ENCODE peak calls at places on chromosomes 11 and 22, in five cellular contexts. One of them, this sample, is unnamed.

GRCh38 chr11:75773595-75774353 is 5.2 kb downstream of the DGAT2 start:
- DNase-seq in iPS-NIHi11: no peak
- DNase-seq in activated CD8-positive, alpha-beta T cell treated with anti-CD3 and anti-CD28 coated beads for 36 hours: peak; percentile 44
- DNase-seq in naive thymus-derived CD8-positive, alpha-beta T cell: no peak
- DNase-seq in mesendoderm: no peak
- DNase-seq in this sample: no peak

GRCh38 chr11:120717623-120718022 is 206.1 kb downstream of the GRIK4 start:
- DNase-seq in iPS-NIHi11: no peak
- DNase-seq in activated CD8-positive, alpha-beta T cell treated with anti-CD3 and anti-CD28 coated beads for 36 hours: no peak
- DNase-seq in naive thymus-derived CD8-positive, alpha-beta T cell: no peak
- DNase-seq in mesendoderm: no peak
- DNase-seq in this sample: no peak

GRCh38 chr11:11620251-11620965 is 1.4 kb downstream of the GALNT18 start:
- DNase-seq in iPS-NIHi11: peak; percentile 50
- DNase-seq in activated CD8-positive, alpha-beta T cell treated with anti-CD3 and anti-CD28 coated beads for 36 hours: peak; percentile 20
- DNase-seq in naive thymus-derived CD8-positive, alpha-beta T cell: no peak
- DNase-seq in mesendoderm: peak; percentile 51
- DNase-seq in this sample: no peak

GRCh38 chr22:39181778-39182177 is 29.3 kb upstream of the CBX7 start:
- DNase-seq in iPS-NIHi11: no peak
- DNase-seq in activated CD8-positive, alpha-beta T cell treated with anti-CD3 and anti-CD28 coated beads for 36 hours: no peak
- DNase-seq in naive thymus-derived CD8-positive, alpha-beta T cell: no peak
- DNase-seq in mesendoderm: no peak
- DNase-seq in this sample: no peak

GRCh38 chr11:13073119-13073981 is 64.2 kb downstream of the RASSF10 start:
- DNase-seq in iPS-NIHi11: no peak
- DNase-seq in activated CD8-positive, alpha-beta T cell treated with anti-CD3 and anti-CD28 coated beads for 36 hours: no peak
- DNase-seq in naive thymus-derived CD8-positive, alpha-beta T cell: no peak
- DNase-seq in mesendoderm: no peak
- DNase-seq in this sample: no peak

GRCh38 chr11:10973416-10973815 is 115.6 kb upstream of the ZBED5 start:
- DNase-seq in iPS-NIHi11: no peak
- DNase-seq in activated CD8-positive, alpha-beta T cell treated with anti-CD3 and anti-CD28 coated beads for 36 hours: no peak
- DNase-seq in naive thymus-derived CD8-positive, alpha-beta T cell: no peak
- DNase-seq in mesendoderm: no peak
- DNase-seq in this sample: no peak

GRCh38 chr11:126518130-126518995 is 162.9 kb downstream of the ST3GAL4 start:
- DNase-seq in iPS-NIHi11: no peak
- DNase-seq in activated CD8-positive, alpha-beta T cell treated with anti-CD3 and anti-CD28 coated beads for 36 hours: no peak
- DNase-seq in naive thymus-derived CD8-positive, alpha-beta T cell: no peak
- DNase-seq in mesendoderm: no peak
- DNase-seq in this sample: no peak

GRCh38 chr11:2256293-2256913 is 14.0 kb downstream of the ASCL2 start:
- DNase-seq in iPS-NIHi11: no peak
- DNase-seq in activated CD8-positive, alpha-beta T cell treated with anti-CD3 and anti-CD28 coated beads for 36 hours: no peak
- DNase-seq in naive thymus-derived CD8-positive, alpha-beta T cell: no peak
- DNase-seq in mesendoderm: no peak
- DNase-seq in this sample: no peak

GRCh38 chr22:22887621-22888503 is at the start of gene IGLL5:
- DNase-seq in iPS-NIHi11: no peak
- DNase-seq in activated CD8-positive, alpha-beta T cell treated with anti-CD3 and anti-CD28 coated beads for 36 hours: no peak
- DNase-seq in naive thymus-derived CD8-positive, alpha-beta T cell: no peak
- DNase-seq in mesendoderm: no peak
- DNase-seq in this sample: no peak

GRCh38 chr11:130313383-130314183 is 1.1 kb downstream of the ZBTB44 start:
- DNase-seq in iPS-NIHi11: no peak
- DNase-seq in activated CD8-positive, alpha-beta T cell treated with anti-CD3 and anti-CD28 coated beads for 36 hours: no peak
- DNase-seq in naive thymus-derived CD8-positive, alpha-beta T cell: no peak
- DNase-seq in mesendoderm: peak; percentile 57
- DNase-seq in this sample: no peak

GRCh38 chr22:27720860-27721259 is 80.7 kb downstream of the MN1 start:
- DNase-seq in iPS-NIHi11: no peak
- DNase-seq in activated CD8-positive, alpha-beta T cell treated with anti-CD3 and anti-CD28 coated beads for 36 hours: no peak
- DNase-seq in naive thymus-derived CD8-positive, alpha-beta T cell: no peak
- DNase-seq in mesendoderm: no peak
- DNase-seq in this sample: no peak

GRCh38 chr11:20075627-20076026 is 84.6 kb downstream of the DBX1 start:
- DNase-seq in iPS-NIHi11: no peak
- DNase-seq in activated CD8-positive, alpha-beta T cell treated with anti-CD3 and anti-CD28 coated beads for 36 hours: no peak
- DNase-seq in naive thymus-derived CD8-positive, alpha-beta T cell: no peak
- DNase-seq in mesendoderm: peak; percentile 35
- DNase-seq in this sample: no peak

GRCh38 chr11:12653729-12654128 is 20.5 kb upstream of the TEAD1 start:
- DNase-seq in iPS-NIHi11: peak; percentile 32
- DNase-seq in activated CD8-positive, alpha-beta T cell treated with anti-CD3 and anti-CD28 coated beads for 36 hours: no peak
- DNase-seq in naive thymus-derived CD8-positive, alpha-beta T cell: no peak
- DNase-seq in mesendoderm: peak; percentile 87
- DNase-seq in this sample: no peak

GRCh38 chr11:32960553-32961164 is 55.0 kb upstream of the DEPDC7 start:
- DNase-seq in iPS-NIHi11: no peak
- DNase-seq in activated CD8-positive, alpha-beta T cell treated with anti-CD3 and anti-CD28 coated beads for 36 hours: no peak
- DNase-seq in naive thymus-derived CD8-positive, alpha-beta T cell: no peak
- DNase-seq in mesendoderm: peak; percentile 60
- DNase-seq in this sample: no peak

GRCh38 chr22:48874956-48875355 is 952.7 kb downstream of the BRD1 start:
- DNase-seq in iPS-NIHi11: no peak
- DNase-seq in activated CD8-positive, alpha-beta T cell treated with anti-CD3 and anti-CD28 coated beads for 36 hours: no peak
- DNase-seq in naive thymus-derived CD8-positive, alpha-beta T cell: no peak
- DNase-seq in mesendoderm: peak; percentile 48
- DNase-seq in this sample: no peak

GRCh38 chr22:19876314-19876940 is 21.8 kb upstream of the GNB1L start:
- DNase-seq in iPS-NIHi11: no peak
- DNase-seq in activated CD8-positive, alpha-beta T cell treated with anti-CD3 and anti-CD28 coated beads for 36 hours: peak; percentile 0
- DNase-seq in naive thymus-derived CD8-positive, alpha-beta T cell: no peak
- DNase-seq in mesendoderm: no peak
- DNase-seq in this sample: no peak

GRCh38 chr11:87143663-87144062 is 105.9 kb downstream of the TMEM135 start:
- DNase-seq in iPS-NIHi11: no peak
- DNase-seq in activated CD8-positive, alpha-beta T cell treated with anti-CD3 and anti-CD28 coated beads for 36 hours: no peak
- DNase-seq in naive thymus-derived CD8-positive, alpha-beta T cell: no peak
- DNase-seq in mesendoderm: no peak
- DNase-seq in this sample: no peak

GRCh38 chr11:10298342-10298741 is 4.3 kb upstream of the SBF2 start:
- DNase-seq in iPS-NIHi11: no peak
- DNase-seq in activated CD8-positive, alpha-beta T cell treated with anti-CD3 and anti-CD28 coated beads for 36 hours: peak; percentile 83
- DNase-seq in naive thymus-derived CD8-positive, alpha-beta T cell: peak; percentile 48
- DNase-seq in mesendoderm: no peak
- DNase-seq in this sample: no peak

GRCh38 chr11:92397356-92397755 is 172.7 kb downstream of the FAT3 start:
- DNase-seq in iPS-NIHi11: no peak
- DNase-seq in activated CD8-positive, alpha-beta T cell treated with anti-CD3 and anti-CD28 coated beads for 36 hours: no peak
- DNase-seq in naive thymus-derived CD8-positive, alpha-beta T cell: no peak
- DNase-seq in mesendoderm: peak; percentile 60
- DNase-seq in this sample: no peak

GRCh38 chr11:6022954-6023353 is 7.6 kb downstream of the OR56A1 start:
- DNase-seq in iPS-NIHi11: peak; percentile 43
- DNase-seq in activated CD8-positive, alpha-beta T cell treated with anti-CD3 and anti-CD28 coated beads for 36 hours: peak; percentile 5
- DNase-seq in naive thymus-derived CD8-positive, alpha-beta T cell: peak; percentile 6
- DNase-seq in mesendoderm: peak; percentile 73
- DNase-seq in this sample: peak; percentile 4

GRCh38 chr11:31106963-31107576 is 262.5 kb downstream of the DCDC1 start:
- DNase-seq in iPS-NIHi11: peak; percentile 69
- DNase-seq in activated CD8-positive, alpha-beta T cell treated with anti-CD3 and anti-CD28 coated beads for 36 hours: peak; percentile 69
- DNase-seq in naive thymus-derived CD8-positive, alpha-beta T cell: peak; percentile 24
- DNase-seq in mesendoderm: peak; percentile 76
- DNase-seq in this sample: peak; percentile 3

GRCh38 chr11:58769308-58769707 is 37.6 kb upstream of the GLYAT start:
- DNase-seq in iPS-NIHi11: no peak
- DNase-seq in activated CD8-positive, alpha-beta T cell treated with anti-CD3 and anti-CD28 coated beads for 36 hours: no peak
- DNase-seq in naive thymus-derived CD8-positive, alpha-beta T cell: no peak
- DNase-seq in mesendoderm: no peak
- DNase-seq in this sample: no peak

GRCh38 chr11:10878408-10879214 is 20.8 kb upstream of the ZBED5 start:
- DNase-seq in iPS-NIHi11: peak; percentile 68
- DNase-seq in activated CD8-positive, alpha-beta T cell treated with anti-CD3 and anti-CD28 coated beads for 36 hours: no peak
- DNase-seq in naive thymus-derived CD8-positive, alpha-beta T cell: peak; percentile 27
- DNase-seq in mesendoderm: peak; percentile 90
- DNase-seq in this sample: peak; percentile 9

GRCh38 chr11:120024046-120024445 is 113.9 kb downstream of the TRIM29 start:
- DNase-seq in iPS-NIHi11: peak; percentile 70
- DNase-seq in activated CD8-positive, alpha-beta T cell treated with anti-CD3 and anti-CD28 coated beads for 36 hours: no peak
- DNase-seq in naive thymus-derived CD8-positive, alpha-beta T cell: no peak
- DNase-seq in mesendoderm: peak; percentile 42
- DNase-seq in this sample: no peak

GRCh38 chr11:46050065-46050464 is 71.2 kb downstream of the PHF21A start:
- DNase-seq in iPS-NIHi11: peak; percentile 56
- DNase-seq in activated CD8-positive, alpha-beta T cell treated with anti-CD3 and anti-CD28 coated beads for 36 hours: no peak
- DNase-seq in naive thymus-derived CD8-positive, alpha-beta T cell: no peak
- DNase-seq in mesendoderm: peak; percentile 94
- DNase-seq in this sample: no peak

GRCh38 chr22:46742576-46743221 is 4.6 kb upstream of the CERK start:
- DNase-seq in iPS-NIHi11: no peak
- DNase-seq in activated CD8-positive, alpha-beta T cell treated with anti-CD3 and anti-CD28 coated beads for 36 hours: no peak
- DNase-seq in naive thymus-derived CD8-positive, alpha-beta T cell: no peak
- DNase-seq in mesendoderm: no peak
- DNase-seq in this sample: no peak

GRCh38 chr11:27263046-27263445 is 100.0 kb downstream of the CCDC34 start:
- DNase-seq in iPS-NIHi11: no peak
- DNase-seq in activated CD8-positive, alpha-beta T cell treated with anti-CD3 and anti-CD28 coated beads for 36 hours: no peak
- DNase-seq in naive thymus-derived CD8-positive, alpha-beta T cell: no peak
- DNase-seq in mesendoderm: no peak
- DNase-seq in this sample: no peak

GRCh38 chr11:74689666-74690065 is 41.6 kb downstream of the CHRDL2 start:
- DNase-seq in iPS-NIHi11: no peak
- DNase-seq in activated CD8-positive, alpha-beta T cell treated with anti-CD3 and anti-CD28 coated beads for 36 hours: no peak
- DNase-seq in naive thymus-derived CD8-positive, alpha-beta T cell: no peak
- DNase-seq in mesendoderm: no peak
- DNase-seq in this sample: no peak

GRCh38 chr11:105144887-105145286 is 5.3 kb upstream of the CARD18 start:
- DNase-seq in iPS-NIHi11: no peak
- DNase-seq in activated CD8-positive, alpha-beta T cell treated with anti-CD3 and anti-CD28 coated beads for 36 hours: no peak
- DNase-seq in naive thymus-derived CD8-positive, alpha-beta T cell: no peak
- DNase-seq in mesendoderm: peak; percentile 2
- DNase-seq in this sample: no peak